ENCODE peak calls at places on chromosome 1, in four cellular contexts. E is posterior vena cava, L is MCF 10A, T is activated B cell treated with CpG ODN at 0.5 μM for 24 hours. Y is an unnamed sample.

GRCh38 chr1:26109229-26110164 is 2.1 kb upstream of the PDIK1L start:
- DNase-seq in L (no peak), T (no peak), E (no peak), Y (no peak)

GRCh38 chr1:243718893-243719292 is 131.2 kb downstream of the AKT3 start:
- DNase-seq in E (no peak), T (no peak), L (peak), Y (no peak)

GRCh38 chr1:231724876-231725647 is 98.5 kb downstream of the DISC1 start:
- DNase-seq in T (no peak), E (no peak), L (peak), Y (no peak)

GRCh38 chr1:3708696-3709246 is 43.5 kb upstream of the CCDC27 start:
- DNase-seq in L (no peak), E (no peak), T (no peak), Y (no peak)

GRCh38 chr1:171794085-171794484 is 12.6 kb downstream of the METTL13 start:
- DNase-seq in T (no peak), L (peak), E (no peak), Y (no peak)

GRCh38 chr1:53219711-53220110 is 723 bp downstream of the CZIB start:
- DNase-seq in E (no peak), T (no peak), L (no peak), Y (no peak)

GRCh38 chr1:25727026-25727818 is 72.8 kb upstream of the SELENON start:
- DNase-seq in E (no peak), T (no peak), L (no peak), Y (no peak)

GRCh38 chr1:156882543-156882942 is 11.0 kb upstream of the PEAR1 start:
- DNase-seq in T (no peak), E (no peak), L (no peak), Y (no peak)

GRCh38 chr1:3524571-3525203 is 70.2 kb downstream of the ARHGEF16 start:
- DNase-seq in T (no peak), L (no peak), E (no peak), Y (no peak)

GRCh38 chr1:156247460-156248322 is at the start of gene PAQR6:
- DNase-seq in E (no peak), L (no peak), T (no peak), Y (no peak)